ENCODE peak calls at places on chromosome 19, in nine cellular contexts. Y, D, Z, O, V, H, X, W and R are unnamed samples. For H3K4me1, the result is how much of the 10 kb centered on the place peaks cover.

GRCh38 chr19:27892500-27892899 is 1320.5 kb downstream of the UQCRFS1 start:
- DNase-seq in Y (no peak), D (no peak), Z (no peak), O (no peak), V (no peak), H (no peak), X (no peak), W (no peak), R (no peak)

GRCh38 chr19:38148337-38148736 is 75.7 kb downstream of the DPF1 start:
- DNase-seq in Y (no peak), D (no peak), Z (no peak), O (no peak), V (no peak), H (no peak), X (peak), W (no peak), R (no peak)

GRCh38 chr19:15138427-15138826 is 31.2 kb downstream of the SYDE1 start:
- DNase-seq in Y (no peak), D (no peak), Z (no peak), O (peak), V (no peak), H (no peak), X (no peak), W (no peak), R (no peak)

GRCh38 chr19:16024266-16025107 is 51.8 kb upstream of the TPM4 start:
- DNase-seq in Y (no peak), D (no peak), Z (peak), O (no peak), V (no peak), H (no peak), X (no peak), W (no peak), R (no peak)

GRCh38 chr19:1251503-1252220 is 3.3 kb downstream of the MIDN start:
- DNase-seq in Y (no peak), D (peak), Z (no peak), O (no peak), V (no peak), H (no peak), X (peak), W (no peak), R (peak)

GRCh38 chr19:9752701-9753443 is 15.7 kb downstream of the ZNF846 start:
- DNase-seq in Y (no peak), D (no peak), Z (no peak), O (no peak), V (no peak), H (no peak), X (no peak), W (no peak), R (no peak)

GRCh38 chr19:19866599-19867248 is 1.0 kb downstream of the ZNF253 start:
- DNase-seq in Y (no peak), D (peak), Z (no peak), O (peak), V (no peak), H (peak), X (no peak), W (peak), R (peak)

GRCh38 chr19:2038284-2039081 is 12.6 kb downstream of the MKNK2 start:
- DNase-seq in Y (no peak), D (no peak), Z (peak), O (no peak), V (no peak), H (no peak), X (no peak), W (no peak), R (no peak)

GRCh38 chr19:18373892-18374629 is 11.9 kb upstream of the GDF15 start:
- DNase-seq in Y (peak), D (no peak), Z (peak), O (peak), V (peak), H (peak), X (peak), W (peak), R (peak)

GRCh38 chr19:45922281-45922680 is 7.7 kb upstream of the NANOS2 start:
- DNase-seq in Y (no peak), D (no peak), Z (no peak), O (peak), V (no peak), H (no peak), X (no peak), W (no peak), R (no peak)

GRCh38 chr19:10780368-10780767 is 55.6 kb downstream of the TMED1 start:
- DNase-seq in Y (peak), D (no peak), Z (no peak), O (peak), V (peak), H (no peak), X (no peak), W (peak), R (no peak)

GRCh38 chr19:38547446-38547845 is 70.3 kb downstream of the MAP4K1 start:
- DNase-seq in Y (no peak), D (no peak), Z (no peak), O (no peak), V (no peak), H (no peak), X (no peak), W (no peak), R (no peak)

GRCh38 chr19:15790096-15790495 is 2.6 kb downstream of the OR10H5 start:
- DNase-seq in Y (no peak), D (no peak), Z (no peak), O (no peak), V (no peak), H (no peak), X (no peak), W (no peak), R (no peak)

GRCh38 chr19:41859618-41860418 is at the start of gene RPS19:
- DNase-seq in Y (peak), D (peak), Z (peak), O (peak), V (peak), H (peak), X (peak), W (peak), R (peak)

GRCh38 chr19:38183227-38183914 is 40.7 kb downstream of the DPF1 start:
- DNase-seq in Y (peak), D (no peak), Z (peak), O (peak), V (peak), H (no peak), X (peak), W (peak), R (no peak)

GRCh38 chr19:30444253-30444671 is 72.1 kb downstream of the ZNF536 start:
- DNase-seq in Y (no peak), D (no peak), Z (no peak), O (no peak), V (no peak), H (no peak), X (no peak), W (no peak), R (no peak)

GRCh38 chr19:677201-677600 is 1.0 kb downstream of the FSTL3 start:
- DNase-seq in Y (peak), D (no peak), Z (peak), O (peak), V (peak), H (peak), X (peak), W (peak), R (no peak)

GRCh38 chr19:54324071-54324470 is 11.1 kb upstream of the LILRA5 start:
- DNase-seq in Y (no peak), D (no peak), Z (no peak), O (no peak), V (no peak), H (no peak), X (no peak), W (no peak), R (no peak)

GRCh38 chr19:3061214-3062161 is 807 bp downstream of the TLE5 start:
- DNase-seq in Y (peak), D (peak), Z (peak), O (peak), V (peak), H (no peak), X (peak), W (peak), R (peak)

GRCh38 chr19:4488496-4488895 is 16.4 kb downstream of the HDGFL2 start:
- DNase-seq in Y (no peak), D (no peak), Z (no peak), O (no peak), V (no peak), H (no peak), X (no peak), W (no peak), R (no peak)

GRCh38 chr19:3397266-3398022 is 31.1 kb downstream of the NFIC start:
- DNase-seq in Y (no peak), D (no peak), Z (peak), O (peak), V (no peak), H (peak), X (peak), W (peak), R (no peak)

GRCh38 chr19:47895165-47895782 is 9.2 kb upstream of the SULT2A1 start:
- DNase-seq in Y (no peak), D (no peak), Z (no peak), O (no peak), V (no peak), H (no peak), X (no peak), W (peak), R (no peak)

GRCh38 chr19:7242601-7243258 is 51.5 kb downstream of the INSR start:
- DNase-seq in Y (no peak), D (no peak), Z (no peak), O (peak), V (peak), H (peak), X (no peak), W (peak), R (no peak)

GRCh38 chr19:15223649-15224371 is 8.4 kb downstream of the EPHX3 start:
- DNase-seq in Y (no peak), D (no peak), Z (no peak), O (peak), V (no peak), H (no peak), X (no peak), W (peak), R (no peak)

GRCh38 chr19:35165200-35166058 is 10.9 kb downstream of the FXYD5 start:
- DNase-seq in Y (no peak), D (no peak), Z (no peak), O (no peak), V (no peak), H (no peak), X (no peak), W (no peak), R (no peak)

GRCh38 chr19:39679791-39680168 is 24.1 kb downstream of the LGALS16 start:
- DNase-seq in Y (no peak), D (no peak), Z (no peak), O (no peak), V (no peak), H (no peak), X (no peak), W (no peak), R (no peak)

GRCh38 chr19:40078377-40078776 is 12.4 kb downstream of the ZNF780A start:
- DNase-seq in Y (no peak), D (no peak), Z (no peak), O (peak), V (no peak), H (no peak), X (no peak), W (no peak), R (no peak)

GRCh38 chr19:49042177-49042576 is 1.5 kb upstream of the CGB5 start:
- DNase-seq in Y (no peak), D (no peak), Z (no peak), O (peak), V (no peak), H (peak), X (no peak), W (no peak), R (no peak)

GRCh38 chr19:41606215-41606837 is 20.5 kb downstream of the CEACAM4 start:
- DNase-seq in Y (peak), D (no peak), Z (no peak), O (no peak), V (no peak), H (no peak), X (no peak), W (no peak), R (no peak)

GRCh38 chr19:11538232-11539036 is at the start of gene CNN1:
- DNase-seq in Y (peak), D (no peak), Z (peak), O (peak), V (peak), H (no peak), X (peak), W (peak), R (no peak)

GRCh38 chr19:3187662-3188511 is 2.2 kb downstream of the NCLN start:
- DNase-seq in Y (no peak), D (no peak), Z (peak), O (no peak), V (no peak), H (no peak), X (no peak), W (no peak), R (no peak)

DNA sequence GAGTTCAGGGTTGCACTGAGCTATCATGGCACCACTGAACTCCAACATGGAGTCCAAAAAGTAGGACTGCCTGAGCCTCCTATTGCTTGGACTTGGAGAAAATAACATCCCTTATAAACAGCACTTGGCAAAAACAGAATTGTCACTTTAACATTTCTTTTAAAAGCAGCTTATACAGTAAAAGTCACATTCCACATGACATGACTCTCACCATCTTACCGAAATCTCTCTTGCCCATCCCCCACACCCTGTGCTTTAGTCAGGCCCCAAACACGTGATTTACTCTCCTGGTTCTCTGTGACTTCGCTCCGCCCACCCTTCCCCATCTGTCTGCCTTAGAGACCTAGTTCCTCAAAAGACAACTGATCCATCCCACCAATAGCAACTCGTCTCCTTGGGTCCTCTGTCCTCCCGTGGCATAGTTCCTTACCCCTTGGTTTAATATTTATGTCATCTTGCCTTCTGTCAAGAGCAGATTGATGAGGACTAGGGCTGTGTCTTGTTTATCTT is 4.6 kb downstream of the SAFB start:
- DNase-seq in Y (peak), D (no peak), Z (peak), O (peak), V (peak), H (no peak), X (peak), W (no peak), R (no peak)
- H3K4me1 ChIP-seq in Y (half or more), D (half or more), Z (under half), O (under half), V (under half), H (under half), X (half or more), W (under half), R (half or more)

GRCh38 chr19:43699506-43700367 is 16.1 kb upstream of the IRGC start:
- DNase-seq in Y (peak), D (no peak), Z (peak), O (peak), V (no peak), H (no peak), X (peak), W (peak), R (no peak)
- H3K27ac ChIP-seq in Y (peak), D (no peak), Z (peak), O (peak), V (peak), H (no peak), X (peak), W (no peak), R (no peak)

GRCh38 chr19:12930002-12930645 is 3.4 kb downstream of the FARSA start:
- DNase-seq in Y (no peak), D (no peak), Z (no peak), O (no peak), V (no peak), H (no peak), X (no peak), W (no peak), R (no peak)

GRCh38 chr19:12936582-12936981 is 1.8 kb upstream of the CALR start:
- DNase-seq in Y (no peak), D (no peak), Z (no peak), O (no peak), V (no peak), H (no peak), X (no peak), W (no peak), R (no peak)

GRCh38 chr19:12932392-12933286 is 872 bp downstream of the FARSA start:
- DNase-seq in Y (no peak), D (no peak), Z (no peak), O (no peak), V (no peak), H (no peak), X (no peak), W (no peak), R (no peak)

GRCh38 chr19:12935071-12935470 is 1.6 kb upstream of the FARSA start:
- DNase-seq in Y (no peak), D (no peak), Z (no peak), O (no peak), V (no peak), H (no peak), X (no peak), W (no peak), R (no peak)

DNA sequence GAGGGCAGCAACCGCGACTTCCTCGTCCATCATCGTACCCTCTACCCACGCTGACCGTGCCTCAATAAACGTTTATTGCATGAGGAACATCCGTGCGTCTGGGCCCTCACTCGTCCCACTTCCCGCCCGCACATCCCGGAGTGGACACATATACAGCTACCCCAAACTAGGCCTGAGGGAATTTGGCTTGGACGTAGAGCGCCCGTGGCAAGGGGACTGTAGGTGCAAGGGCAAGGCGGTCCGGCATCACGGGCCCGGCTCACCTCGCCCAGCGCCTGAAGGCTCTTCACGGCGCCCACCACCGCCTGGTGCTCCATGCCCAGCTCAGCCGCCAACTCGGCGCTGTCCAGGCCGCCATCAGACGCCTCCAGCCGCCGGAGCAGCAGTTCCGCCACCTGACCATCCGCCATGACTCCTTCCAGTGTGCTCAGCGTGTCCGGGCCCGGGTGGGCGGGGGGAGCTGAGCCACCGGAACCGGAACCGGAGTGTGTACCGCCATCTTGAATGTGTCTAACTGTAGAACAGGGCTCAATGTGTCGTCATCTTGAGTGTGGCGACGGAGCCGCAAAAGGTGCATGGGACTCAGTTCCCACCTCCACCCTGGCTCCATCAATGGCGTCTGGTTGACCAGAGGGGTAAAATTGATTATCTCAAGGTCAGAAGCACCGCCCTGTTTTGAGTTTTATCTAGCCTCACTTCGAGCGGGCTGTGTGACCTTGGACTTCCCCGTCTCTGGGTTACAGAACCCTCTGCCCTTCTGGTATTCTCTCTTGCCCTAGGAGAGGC is at the start of gene FARSA:
- DNase-seq in Y (peak), D (peak), Z (peak), O (peak), V (peak), H (peak), X (peak), W (peak), R (peak)
- H3K4me1 ChIP-seq in Y (under half), D (under half), Z (under half), O (under half), V (under half), H (under half), X (under half), W (under half), R (under half)

DNA sequence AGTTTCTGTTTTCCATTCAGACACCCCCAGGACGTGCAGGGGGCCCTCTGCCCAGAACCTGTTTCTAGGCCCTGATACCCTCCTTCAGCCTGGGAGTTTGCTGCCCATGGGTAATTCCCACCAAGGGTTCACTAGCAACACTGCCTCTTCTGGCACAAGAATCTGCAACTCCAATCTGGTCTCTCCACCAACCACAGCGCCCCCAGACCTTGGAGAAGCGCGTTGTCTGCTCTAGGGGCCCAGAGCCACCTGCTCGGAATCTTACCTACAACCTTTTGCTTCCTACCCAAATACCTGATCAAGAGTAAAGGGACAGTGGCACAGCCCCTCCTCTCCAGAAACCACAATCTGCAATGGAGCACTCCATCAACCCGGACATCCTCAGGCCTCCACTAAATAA is 763 bp downstream of the ZNF180 start:
- DNase-seq in Y (no peak), D (no peak), Z (no peak), O (no peak), V (no peak), H (no peak), X (no peak), W (no peak), R (no peak)
- H3K27ac ChIP-seq in Y (no peak), D (peak), Z (no peak), O (no peak), V (no peak), H (peak), X (peak), W (no peak), R (peak)

GRCh38 chr19:13843104-13843921 is 33.6 kb upstream of the NANOS3 start:
- DNase-seq in Y (peak), D (peak), Z (peak), O (peak), V (peak), H (peak), X (peak), W (peak), R (no peak)

GRCh38 chr19:13840751-13841338 is 36.1 kb upstream of the NANOS3 start:
- DNase-seq in Y (no peak), D (no peak), Z (no peak), O (no peak), V (no peak), H (no peak), X (no peak), W (no peak), R (no peak)

GRCh38 chr19:13839938-13840750 is 36.8 kb upstream of the NANOS3 start:
- DNase-seq in Y (no peak), D (peak), Z (peak), O (peak), V (peak), H (peak), X (peak), W (peak), R (peak)

GRCh38 chr19:13842294-13843103 is 34.4 kb upstream of the NANOS3 start:
- DNase-seq in Y (peak), D (peak), Z (peak), O (peak), V (peak), H (peak), X (peak), W (peak), R (peak)

GRCh38 chr19:13841339-13842293 is 35.3 kb upstream of the NANOS3 start:
- DNase-seq in Y (peak), D (peak), Z (peak), O (peak), V (no peak), H (peak), X (no peak), W (peak), R (no peak)
- H3K4me1 ChIP-seq in Y (half or more), D (half or more), Z (under half), O (under half), V (under half), H (under half), X (half or more), W (under half), R (half or more)

GRCh38 chr19:50432221-50432626 is 468 bp upstream of the MYBPC2 start:
- DNase-seq in Y (peak), D (no peak), Z (no peak), O (peak), V (no peak), H (no peak), X (no peak), W (peak), R (no peak)
- H3K27ac ChIP-seq in Y (peak), D (no peak), Z (no peak), O (no peak), V (no peak), H (no peak), X (peak), W (no peak), R (no peak)

DNA sequence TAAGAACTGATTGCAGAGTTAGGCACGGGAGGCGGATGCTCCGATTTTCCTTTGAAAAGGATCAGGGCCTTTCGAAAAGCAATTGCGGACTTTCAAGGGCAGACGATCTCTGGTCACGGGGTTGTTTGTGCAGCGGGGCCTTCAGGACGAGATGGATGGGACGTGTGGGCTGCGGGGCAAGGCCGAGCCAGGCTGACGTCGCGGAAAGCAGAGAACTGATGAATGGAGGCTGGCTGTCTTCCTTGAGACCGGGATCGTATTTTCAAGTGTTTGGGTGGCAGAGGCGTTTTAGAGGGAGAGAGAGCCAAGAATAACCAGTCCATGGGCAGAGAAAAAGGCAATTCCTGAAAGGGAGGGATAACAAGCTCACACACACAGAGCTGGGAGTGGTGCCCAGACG is 138.9 kb upstream of the USP29 start:
- DNase-seq in Y (no peak), D (no peak), Z (no peak), O (no peak), V (peak), H (no peak), X (no peak), W (no peak), R (no peak)
- H3K4me1 ChIP-seq in Y (under half), D (under half), Z (under half), O (under half), V (under half), H (under half), X (under half), W (under half), R (under half)

GRCh38 chr19:8342316-8342683 is 762 bp downstream of the KANK3 start:
- DNase-seq in Y (no peak), D (no peak), Z (no peak), O (no peak), V (no peak), H (no peak), X (no peak), W (no peak), R (no peak)
- H3K27ac ChIP-seq in Y (peak), D (no peak), Z (peak), O (no peak), V (peak), H (no peak), X (peak), W (no peak), R (no peak)